ENCODE peak calls at places on chromosomes 11 and 22, in five cellular contexts. One of them, this sample, is unnamed.

GRCh38 chr11:8744423-8744822 is 61.8 kb downstream of the RPL27A start:
- DNase-seq in nephron progenitor cell: no peak
- DNase-seq in OCI-LY7: no peak
- DNase-seq in activated T-helper 1 cell treated with anti-CD3 and anti-CD28 coated beads, Interleukin-12 subunit alpha, Interleukin-12 subunit beta, Interleukin-2, Interleukin-4 antibody, amounts not matched to agents 30 ng/mL and 10 ng/mL and 1 ng/mL, durations not matched to agents 14 hours and 24 hours and 36 hours: no peak
- DNase-seq in activated CD8-positive, alpha-beta memory T cell treated with anti-CD3 and anti-CD28 coated beads, Interleukin-2, amount 50 U/mL, for 48 hours: no peak
- DNase-seq in this sample: no peak

GRCh38 chr22:47515384-47516125 is 753.1 kb downstream of the TBC1D22A start:
- DNase-seq in activated T-helper 1 cell treated with anti-CD3 and anti-CD28 coated beads, Interleukin-12 subunit alpha, Interleukin-12 subunit beta, Interleukin-2, Interleukin-4 antibody, amounts not matched to agents 30 ng/mL and 10 ng/mL and 1 ng/mL, durations not matched to agents 14 hours and 24 hours and 36 hours: no peak
- DNase-seq in nephron progenitor cell: no peak
- DNase-seq in activated CD8-positive, alpha-beta memory T cell treated with anti-CD3 and anti-CD28 coated beads, Interleukin-2, amount 50 U/mL, for 48 hours: no peak
- DNase-seq in OCI-LY7: peak
- DNase-seq in this sample: no peak

GRCh38 chr11:119092880-119093665 is 8.4 kb downstream of the HMBS start:
- DNase-seq in OCI-LY7: no peak
- DNase-seq in activated T-helper 1 cell treated with anti-CD3 and anti-CD28 coated beads, Interleukin-12 subunit alpha, Interleukin-12 subunit beta, Interleukin-2, Interleukin-4 antibody, amounts not matched to agents 30 ng/mL and 10 ng/mL and 1 ng/mL, durations not matched to agents 14 hours and 24 hours and 36 hours: no peak
- DNase-seq in activated CD8-positive, alpha-beta memory T cell treated with anti-CD3 and anti-CD28 coated beads, Interleukin-2, amount 50 U/mL, for 48 hours: no peak
- DNase-seq in nephron progenitor cell: no peak
- DNase-seq in this sample: no peak

GRCh38 chr11:61707574-61707973 is 27.4 kb downstream of the DAGLA start:
- DNase-seq in nephron progenitor cell: no peak
- DNase-seq in activated T-helper 1 cell treated with anti-CD3 and anti-CD28 coated beads, Interleukin-12 subunit alpha, Interleukin-12 subunit beta, Interleukin-2, Interleukin-4 antibody, amounts not matched to agents 30 ng/mL and 10 ng/mL and 1 ng/mL, durations not matched to agents 14 hours and 24 hours and 36 hours: no peak
- DNase-seq in activated CD8-positive, alpha-beta memory T cell treated with anti-CD3 and anti-CD28 coated beads, Interleukin-2, amount 50 U/mL, for 48 hours: no peak
- DNase-seq in OCI-LY7: no peak
- DNase-seq in this sample: no peak

GRCh38 chr11:44632466-44633123 is 67.1 kb downstream of the CD82 start:
- DNase-seq in activated T-helper 1 cell treated with anti-CD3 and anti-CD28 coated beads, Interleukin-12 subunit alpha, Interleukin-12 subunit beta, Interleukin-2, Interleukin-4 antibody, amounts not matched to agents 30 ng/mL and 10 ng/mL and 1 ng/mL, durations not matched to agents 14 hours and 24 hours and 36 hours: no peak
- DNase-seq in nephron progenitor cell: no peak
- DNase-seq in activated CD8-positive, alpha-beta memory T cell treated with anti-CD3 and anti-CD28 coated beads, Interleukin-2, amount 50 U/mL, for 48 hours: peak
- DNase-seq in OCI-LY7: peak
- DNase-seq in this sample: no peak

GRCh38 chr22:41367039-41367679 is 14.6 kb upstream of the TEF start:
- DNase-seq in nephron progenitor cell: peak
- DNase-seq in OCI-LY7: no peak
- DNase-seq in activated T-helper 1 cell treated with anti-CD3 and anti-CD28 coated beads, Interleukin-12 subunit alpha, Interleukin-12 subunit beta, Interleukin-2, Interleukin-4 antibody, amounts not matched to agents 30 ng/mL and 10 ng/mL and 1 ng/mL, durations not matched to agents 14 hours and 24 hours and 36 hours: no peak
- DNase-seq in activated CD8-positive, alpha-beta memory T cell treated with anti-CD3 and anti-CD28 coated beads, Interleukin-2, amount 50 U/mL, for 48 hours: no peak
- DNase-seq in this sample: no peak

GRCh38 chr11:102599642-102600261 is 25.4 kb downstream of the MMP20 start:
- DNase-seq in activated T-helper 1 cell treated with anti-CD3 and anti-CD28 coated beads, Interleukin-12 subunit alpha, Interleukin-12 subunit beta, Interleukin-2, Interleukin-4 antibody, amounts not matched to agents 30 ng/mL and 10 ng/mL and 1 ng/mL, durations not matched to agents 14 hours and 24 hours and 36 hours: no peak
- DNase-seq in activated CD8-positive, alpha-beta memory T cell treated with anti-CD3 and anti-CD28 coated beads, Interleukin-2, amount 50 U/mL, for 48 hours: no peak
- DNase-seq in nephron progenitor cell: no peak
- DNase-seq in OCI-LY7: no peak
- DNase-seq in this sample: no peak

GRCh38 chr11:123473941-123474668 is 44.0 kb downstream of the GRAMD1B start:
- DNase-seq in activated CD8-positive, alpha-beta memory T cell treated with anti-CD3 and anti-CD28 coated beads, Interleukin-2, amount 50 U/mL, for 48 hours: no peak
- DNase-seq in activated T-helper 1 cell treated with anti-CD3 and anti-CD28 coated beads, Interleukin-12 subunit alpha, Interleukin-12 subunit beta, Interleukin-2, Interleukin-4 antibody, amounts not matched to agents 30 ng/mL and 10 ng/mL and 1 ng/mL, durations not matched to agents 14 hours and 24 hours and 36 hours: no peak
- DNase-seq in OCI-LY7: no peak
- DNase-seq in nephron progenitor cell: no peak
- DNase-seq in this sample: no peak

GRCh38 chr11:79018371-79018849 is 422.4 kb downstream of the TENM4 start:
- DNase-seq in activated T-helper 1 cell treated with anti-CD3 and anti-CD28 coated beads, Interleukin-12 subunit alpha, Interleukin-12 subunit beta, Interleukin-2, Interleukin-4 antibody, amounts not matched to agents 30 ng/mL and 10 ng/mL and 1 ng/mL, durations not matched to agents 14 hours and 24 hours and 36 hours: no peak
- DNase-seq in OCI-LY7: no peak
- DNase-seq in nephron progenitor cell: no peak
- DNase-seq in activated CD8-positive, alpha-beta memory T cell treated with anti-CD3 and anti-CD28 coated beads, Interleukin-2, amount 50 U/mL, for 48 hours: no peak
- DNase-seq in this sample: no peak

GRCh38 chr11:66150140-66150539 is 80.1 kb downstream of the PACS1 start:
- DNase-seq in nephron progenitor cell: no peak
- DNase-seq in OCI-LY7: no peak
- DNase-seq in activated CD8-positive, alpha-beta memory T cell treated with anti-CD3 and anti-CD28 coated beads, Interleukin-2, amount 50 U/mL, for 48 hours: no peak
- DNase-seq in activated T-helper 1 cell treated with anti-CD3 and anti-CD28 coated beads, Interleukin-12 subunit alpha, Interleukin-12 subunit beta, Interleukin-2, Interleukin-4 antibody, amounts not matched to agents 30 ng/mL and 10 ng/mL and 1 ng/mL, durations not matched to agents 14 hours and 24 hours and 36 hours: no peak
- DNase-seq in this sample: no peak

GRCh38 chr22:50671641-50672040 is 982 bp upstream of the SHANK3 start:
- DNase-seq in nephron progenitor cell: no peak
- DNase-seq in activated T-helper 1 cell treated with anti-CD3 and anti-CD28 coated beads, Interleukin-12 subunit alpha, Interleukin-12 subunit beta, Interleukin-2, Interleukin-4 antibody, amounts not matched to agents 30 ng/mL and 10 ng/mL and 1 ng/mL, durations not matched to agents 14 hours and 24 hours and 36 hours: no peak
- DNase-seq in OCI-LY7: no peak
- DNase-seq in activated CD8-positive, alpha-beta memory T cell treated with anti-CD3 and anti-CD28 coated beads, Interleukin-2, amount 50 U/mL, for 48 hours: no peak
- DNase-seq in this sample: no peak

GRCh38 chr11:134597452-134597851 is 185.4 kb upstream of the B3GAT1 start:
- DNase-seq in OCI-LY7: no peak
- DNase-seq in activated CD8-positive, alpha-beta memory T cell treated with anti-CD3 and anti-CD28 coated beads, Interleukin-2, amount 50 U/mL, for 48 hours: peak
- DNase-seq in nephron progenitor cell: no peak
- DNase-seq in activated T-helper 1 cell treated with anti-CD3 and anti-CD28 coated beads, Interleukin-12 subunit alpha, Interleukin-12 subunit beta, Interleukin-2, Interleukin-4 antibody, amounts not matched to agents 30 ng/mL and 10 ng/mL and 1 ng/mL, durations not matched to agents 14 hours and 24 hours and 36 hours: no peak
- DNase-seq in this sample: no peak

GRCh38 chr22:24003887-24004286 is 1.4 kb downstream of the GSTT4 start:
- DNase-seq in activated CD8-positive, alpha-beta memory T cell treated with anti-CD3 and anti-CD28 coated beads, Interleukin-2, amount 50 U/mL, for 48 hours: no peak
- DNase-seq in OCI-LY7: no peak
- DNase-seq in nephron progenitor cell: no peak
- DNase-seq in activated T-helper 1 cell treated with anti-CD3 and anti-CD28 coated beads, Interleukin-12 subunit alpha, Interleukin-12 subunit beta, Interleukin-2, Interleukin-4 antibody, amounts not matched to agents 30 ng/mL and 10 ng/mL and 1 ng/mL, durations not matched to agents 14 hours and 24 hours and 36 hours: no peak
- DNase-seq in this sample: no peak

GRCh38 chr22:25114369-25115362 is 85.0 kb upstream of the CRYBB3 start:
- DNase-seq in nephron progenitor cell: no peak
- DNase-seq in activated T-helper 1 cell treated with anti-CD3 and anti-CD28 coated beads, Interleukin-12 subunit alpha, Interleukin-12 subunit beta, Interleukin-2, Interleukin-4 antibody, amounts not matched to agents 30 ng/mL and 10 ng/mL and 1 ng/mL, durations not matched to agents 14 hours and 24 hours and 36 hours: no peak
- DNase-seq in activated CD8-positive, alpha-beta memory T cell treated with anti-CD3 and anti-CD28 coated beads, Interleukin-2, amount 50 U/mL, for 48 hours: no peak
- DNase-seq in OCI-LY7: no peak
- DNase-seq in this sample: no peak

GRCh38 chr11:118913411-118914125 is 12.2 kb downstream of the BCL9L start:
- DNase-seq in OCI-LY7: no peak
- DNase-seq in activated T-helper 1 cell treated with anti-CD3 and anti-CD28 coated beads, Interleukin-12 subunit alpha, Interleukin-12 subunit beta, Interleukin-2, Interleukin-4 antibody, amounts not matched to agents 30 ng/mL and 10 ng/mL and 1 ng/mL, durations not matched to agents 14 hours and 24 hours and 36 hours: no peak
- DNase-seq in nephron progenitor cell: no peak
- DNase-seq in activated CD8-positive, alpha-beta memory T cell treated with anti-CD3 and anti-CD28 coated beads, Interleukin-2, amount 50 U/mL, for 48 hours: no peak
- DNase-seq in this sample: no peak

GRCh38 chr22:33697640-33698039 is 222.6 kb downstream of the LARGE1 start:
- DNase-seq in activated CD8-positive, alpha-beta memory T cell treated with anti-CD3 and anti-CD28 coated beads, Interleukin-2, amount 50 U/mL, for 48 hours: no peak
- DNase-seq in OCI-LY7: no peak
- DNase-seq in nephron progenitor cell: no peak
- DNase-seq in activated T-helper 1 cell treated with anti-CD3 and anti-CD28 coated beads, Interleukin-12 subunit alpha, Interleukin-12 subunit beta, Interleukin-2, Interleukin-4 antibody, amounts not matched to agents 30 ng/mL and 10 ng/mL and 1 ng/mL, durations not matched to agents 14 hours and 24 hours and 36 hours: no peak
- DNase-seq in this sample: no peak

GRCh38 chr11:8006349-8006977 is 19.3 kb downstream of the EIF3F start:
- DNase-seq in nephron progenitor cell: peak
- DNase-seq in OCI-LY7: peak
- DNase-seq in activated T-helper 1 cell treated with anti-CD3 and anti-CD28 coated beads, Interleukin-12 subunit alpha, Interleukin-12 subunit beta, Interleukin-2, Interleukin-4 antibody, amounts not matched to agents 30 ng/mL and 10 ng/mL and 1 ng/mL, durations not matched to agents 14 hours and 24 hours and 36 hours: peak
- DNase-seq in activated CD8-positive, alpha-beta memory T cell treated with anti-CD3 and anti-CD28 coated beads, Interleukin-2, amount 50 U/mL, for 48 hours: peak
- DNase-seq in this sample: peak

GRCh38 chr11:117921456-117921855 is 7.7 kb downstream of the TMPRSS13 start:
- DNase-seq in activated T-helper 1 cell treated with anti-CD3 and anti-CD28 coated beads, Interleukin-12 subunit alpha, Interleukin-12 subunit beta, Interleukin-2, Interleukin-4 antibody, amounts not matched to agents 30 ng/mL and 10 ng/mL and 1 ng/mL, durations not matched to agents 14 hours and 24 hours and 36 hours: no peak
- DNase-seq in OCI-LY7: no peak
- DNase-seq in activated CD8-positive, alpha-beta memory T cell treated with anti-CD3 and anti-CD28 coated beads, Interleukin-2, amount 50 U/mL, for 48 hours: no peak
- DNase-seq in nephron progenitor cell: no peak
- DNase-seq in this sample: no peak

GRCh38 chr11:133974836-133975235 is 18.1 kb upstream of the IGSF9B start:
- DNase-seq in activated CD8-positive, alpha-beta memory T cell treated with anti-CD3 and anti-CD28 coated beads, Interleukin-2, amount 50 U/mL, for 48 hours: no peak
- DNase-seq in OCI-LY7: no peak
- DNase-seq in activated T-helper 1 cell treated with anti-CD3 and anti-CD28 coated beads, Interleukin-12 subunit alpha, Interleukin-12 subunit beta, Interleukin-2, Interleukin-4 antibody, amounts not matched to agents 30 ng/mL and 10 ng/mL and 1 ng/mL, durations not matched to agents 14 hours and 24 hours and 36 hours: no peak
- DNase-seq in nephron progenitor cell: no peak
- DNase-seq in this sample: no peak

GRCh38 chr11:64848779-64849599 is 4.5 kb upstream of the CDC42BPG start:
- DNase-seq in OCI-LY7: peak
- DNase-seq in nephron progenitor cell: no peak
- DNase-seq in activated T-helper 1 cell treated with anti-CD3 and anti-CD28 coated beads, Interleukin-12 subunit alpha, Interleukin-12 subunit beta, Interleukin-2, Interleukin-4 antibody, amounts not matched to agents 30 ng/mL and 10 ng/mL and 1 ng/mL, durations not matched to agents 14 hours and 24 hours and 36 hours: no peak
- DNase-seq in activated CD8-positive, alpha-beta memory T cell treated with anti-CD3 and anti-CD28 coated beads, Interleukin-2, amount 50 U/mL, for 48 hours: no peak
- DNase-seq in this sample: no peak

GRCh38 chr11:2708151-2708581 is 8.4 kb upstream of the KCNQ1OT1 start:
- DNase-seq in activated T-helper 1 cell treated with anti-CD3 and anti-CD28 coated beads, Interleukin-12 subunit alpha, Interleukin-12 subunit beta, Interleukin-2, Interleukin-4 antibody, amounts not matched to agents 30 ng/mL and 10 ng/mL and 1 ng/mL, durations not matched to agents 14 hours and 24 hours and 36 hours: no peak
- DNase-seq in nephron progenitor cell: no peak
- DNase-seq in OCI-LY7: no peak
- DNase-seq in activated CD8-positive, alpha-beta memory T cell treated with anti-CD3 and anti-CD28 coated beads, Interleukin-2, amount 50 U/mL, for 48 hours: no peak
- DNase-seq in this sample: no peak

GRCh38 chr11:69967484-69967883 is 110.6 kb upstream of the ANO1 start:
- DNase-seq in activated T-helper 1 cell treated with anti-CD3 and anti-CD28 coated beads, Interleukin-12 subunit alpha, Interleukin-12 subunit beta, Interleukin-2, Interleukin-4 antibody, amounts not matched to agents 30 ng/mL and 10 ng/mL and 1 ng/mL, durations not matched to agents 14 hours and 24 hours and 36 hours: no peak
- DNase-seq in nephron progenitor cell: no peak
- DNase-seq in OCI-LY7: no peak
- DNase-seq in activated CD8-positive, alpha-beta memory T cell treated with anti-CD3 and anti-CD28 coated beads, Interleukin-2, amount 50 U/mL, for 48 hours: no peak
- DNase-seq in this sample: no peak

GRCh38 chr11:34840736-34841386 is 75.3 kb downstream of the APIP start:
- DNase-seq in activated CD8-positive, alpha-beta memory T cell treated with anti-CD3 and anti-CD28 coated beads, Interleukin-2, amount 50 U/mL, for 48 hours: no peak
- DNase-seq in nephron progenitor cell: no peak
- DNase-seq in activated T-helper 1 cell treated with anti-CD3 and anti-CD28 coated beads, Interleukin-12 subunit alpha, Interleukin-12 subunit beta, Interleukin-2, Interleukin-4 antibody, amounts not matched to agents 30 ng/mL and 10 ng/mL and 1 ng/mL, durations not matched to agents 14 hours and 24 hours and 36 hours: no peak
- DNase-seq in OCI-LY7: peak
- DNase-seq in this sample: no peak

GRCh38 chr11:64629796-64630562 is 39.0 kb downstream of the SLC22A12 start:
- DNase-seq in activated T-helper 1 cell treated with anti-CD3 and anti-CD28 coated beads, Interleukin-12 subunit alpha, Interleukin-12 subunit beta, Interleukin-2, Interleukin-4 antibody, amounts not matched to agents 30 ng/mL and 10 ng/mL and 1 ng/mL, durations not matched to agents 14 hours and 24 hours and 36 hours: no peak
- DNase-seq in activated CD8-positive, alpha-beta memory T cell treated with anti-CD3 and anti-CD28 coated beads, Interleukin-2, amount 50 U/mL, for 48 hours: no peak
- DNase-seq in nephron progenitor cell: peak
- DNase-seq in OCI-LY7: no peak
- DNase-seq in this sample: no peak

GRCh38 chr11:124633355-124633754 is 10.7 kb downstream of the TBRG1 start:
- DNase-seq in activated T-helper 1 cell treated with anti-CD3 and anti-CD28 coated beads, Interleukin-12 subunit alpha, Interleukin-12 subunit beta, Interleukin-2, Interleukin-4 antibody, amounts not matched to agents 30 ng/mL and 10 ng/mL and 1 ng/mL, durations not matched to agents 14 hours and 24 hours and 36 hours: no peak
- DNase-seq in OCI-LY7: peak
- DNase-seq in nephron progenitor cell: no peak
- DNase-seq in activated CD8-positive, alpha-beta memory T cell treated with anti-CD3 and anti-CD28 coated beads, Interleukin-2, amount 50 U/mL, for 48 hours: no peak
- DNase-seq in this sample: no peak

GRCh38 chr22:48740731-48741405 is 1086.8 kb downstream of the BRD1 start:
- DNase-seq in activated CD8-positive, alpha-beta memory T cell treated with anti-CD3 and anti-CD28 coated beads, Interleukin-2, amount 50 U/mL, for 48 hours: no peak
- DNase-seq in nephron progenitor cell: no peak
- DNase-seq in OCI-LY7: no peak
- DNase-seq in activated T-helper 1 cell treated with anti-CD3 and anti-CD28 coated beads, Interleukin-12 subunit alpha, Interleukin-12 subunit beta, Interleukin-2, Interleukin-4 antibody, amounts not matched to agents 30 ng/mL and 10 ng/mL and 1 ng/mL, durations not matched to agents 14 hours and 24 hours and 36 hours: no peak
- DNase-seq in this sample: no peak

GRCh38 chr11:10930961-10931760 is 73.3 kb upstream of the ZBED5 start:
- DNase-seq in activated T-helper 1 cell treated with anti-CD3 and anti-CD28 coated beads, Interleukin-12 subunit alpha, Interleukin-12 subunit beta, Interleukin-2, Interleukin-4 antibody, amounts not matched to agents 30 ng/mL and 10 ng/mL and 1 ng/mL, durations not matched to agents 14 hours and 24 hours and 36 hours: peak
- DNase-seq in OCI-LY7: no peak
- DNase-seq in activated CD8-positive, alpha-beta memory T cell treated with anti-CD3 and anti-CD28 coated beads, Interleukin-2, amount 50 U/mL, for 48 hours: peak
- DNase-seq in nephron progenitor cell: peak
- DNase-seq in this sample: no peak

GRCh38 chr11:50075856-50076255 is 43.2 kb downstream of the OR4C45 start:
- DNase-seq in activated T-helper 1 cell treated with anti-CD3 and anti-CD28 coated beads, Interleukin-12 subunit alpha, Interleukin-12 subunit beta, Interleukin-2, Interleukin-4 antibody, amounts not matched to agents 30 ng/mL and 10 ng/mL and 1 ng/mL, durations not matched to agents 14 hours and 24 hours and 36 hours: no peak
- DNase-seq in nephron progenitor cell: no peak
- DNase-seq in OCI-LY7: no peak
- DNase-seq in activated CD8-positive, alpha-beta memory T cell treated with anti-CD3 and anti-CD28 coated beads, Interleukin-2, amount 50 U/mL, for 48 hours: no peak
- DNase-seq in this sample: no peak

GRCh38 chr22:50710886-50711285 is 27.1 kb upstream of the ACR start:
- DNase-seq in OCI-LY7: no peak
- DNase-seq in nephron progenitor cell: no peak
- DNase-seq in activated T-helper 1 cell treated with anti-CD3 and anti-CD28 coated beads, Interleukin-12 subunit alpha, Interleukin-12 subunit beta, Interleukin-2, Interleukin-4 antibody, amounts not matched to agents 30 ng/mL and 10 ng/mL and 1 ng/mL, durations not matched to agents 14 hours and 24 hours and 36 hours: no peak
- DNase-seq in activated CD8-positive, alpha-beta memory T cell treated with anti-CD3 and anti-CD28 coated beads, Interleukin-2, amount 50 U/mL, for 48 hours: no peak
- DNase-seq in this sample: no peak

GRCh38 chr22:30016596-30016995 is 63.7 kb upstream of the HORMAD2 start:
- DNase-seq in activated T-helper 1 cell treated with anti-CD3 and anti-CD28 coated beads, Interleukin-12 subunit alpha, Interleukin-12 subunit beta, Interleukin-2, Interleukin-4 antibody, amounts not matched to agents 30 ng/mL and 10 ng/mL and 1 ng/mL, durations not matched to agents 14 hours and 24 hours and 36 hours: no peak
- DNase-seq in nephron progenitor cell: no peak
- DNase-seq in activated CD8-positive, alpha-beta memory T cell treated with anti-CD3 and anti-CD28 coated beads, Interleukin-2, amount 50 U/mL, for 48 hours: no peak
- DNase-seq in OCI-LY7: no peak
- DNase-seq in this sample: no peak

GRCh38 chr11:67389477-67389876 is 2.3 kb upstream of the RAD9A start:
- DNase-seq in activated T-helper 1 cell treated with anti-CD3 and anti-CD28 coated beads, Interleukin-12 subunit alpha, Interleukin-12 subunit beta, Interleukin-2, Interleukin-4 antibody, amounts not matched to agents 30 ng/mL and 10 ng/mL and 1 ng/mL, durations not matched to agents 14 hours and 24 hours and 36 hours: no peak
- DNase-seq in nephron progenitor cell: peak
- DNase-seq in OCI-LY7: peak
- DNase-seq in activated CD8-positive, alpha-beta memory T cell treated with anti-CD3 and anti-CD28 coated beads, Interleukin-2, amount 50 U/mL, for 48 hours: peak
- DNase-seq in this sample: no peak

GRCh38 chr11:10309163-10310093 is 4.6 kb downstream of the ADM start:
- DNase-seq in activated T-helper 1 cell treated with anti-CD3 and anti-CD28 coated beads, Interleukin-12 subunit alpha, Interleukin-12 subunit beta, Interleukin-2, Interleukin-4 antibody, amounts not matched to agents 30 ng/mL and 10 ng/mL and 1 ng/mL, durations not matched to agents 14 hours and 24 hours and 36 hours: no peak
- DNase-seq in nephron progenitor cell: no peak
- DNase-seq in activated CD8-positive, alpha-beta memory T cell treated with anti-CD3 and anti-CD28 coated beads, Interleukin-2, amount 50 U/mL, for 48 hours: no peak
- DNase-seq in OCI-LY7: no peak
- DNase-seq in this sample: no peak

GRCh38 chr22:41822289-41823057 is 10.4 kb upstream of the SREBF2 start:
- DNase-seq in nephron progenitor cell: no peak
- DNase-seq in OCI-LY7: peak
- DNase-seq in activated T-helper 1 cell treated with anti-CD3 and anti-CD28 coated beads, Interleukin-12 subunit alpha, Interleukin-12 subunit beta, Interleukin-2, Interleukin-4 antibody, amounts not matched to agents 30 ng/mL and 10 ng/mL and 1 ng/mL, durations not matched to agents 14 hours and 24 hours and 36 hours: peak
- DNase-seq in activated CD8-positive, alpha-beta memory T cell treated with anti-CD3 and anti-CD28 coated beads, Interleukin-2, amount 50 U/mL, for 48 hours: no peak
- DNase-seq in this sample: no peak

GRCh38 chr11:63614136-63614664 is at the start of gene PLAAT3:
- DNase-seq in activated T-helper 1 cell treated with anti-CD3 and anti-CD28 coated beads, Interleukin-12 subunit alpha, Interleukin-12 subunit beta, Interleukin-2, Interleukin-4 antibody, amounts not matched to agents 30 ng/mL and 10 ng/mL and 1 ng/mL, durations not matched to agents 14 hours and 24 hours and 36 hours: peak
- DNase-seq in nephron progenitor cell: peak
- DNase-seq in OCI-LY7: no peak
- DNase-seq in activated CD8-positive, alpha-beta memory T cell treated with anti-CD3 and anti-CD28 coated beads, Interleukin-2, amount 50 U/mL, for 48 hours: peak
- DNase-seq in this sample: no peak

GRCh38 chr11:1921576-1922141 is 2.2 kb downstream of the TNNT3 start:
- DNase-seq in activated T-helper 1 cell treated with anti-CD3 and anti-CD28 coated beads, Interleukin-12 subunit alpha, Interleukin-12 subunit beta, Interleukin-2, Interleukin-4 antibody, amounts not matched to agents 30 ng/mL and 10 ng/mL and 1 ng/mL, durations not matched to agents 14 hours and 24 hours and 36 hours: no peak
- DNase-seq in activated CD8-positive, alpha-beta memory T cell treated with anti-CD3 and anti-CD28 coated beads, Interleukin-2, amount 50 U/mL, for 48 hours: no peak
- DNase-seq in nephron progenitor cell: no peak
- DNase-seq in OCI-LY7: no peak
- DNase-seq in this sample: no peak

GRCh38 chr11:6617315-6617781 is 1.9 kb downstream of the TPP1 start:
- DNase-seq in activated CD8-positive, alpha-beta memory T cell treated with anti-CD3 and anti-CD28 coated beads, Interleukin-2, amount 50 U/mL, for 48 hours: no peak
- DNase-seq in nephron progenitor cell: no peak
- DNase-seq in OCI-LY7: no peak
- DNase-seq in activated T-helper 1 cell treated with anti-CD3 and anti-CD28 coated beads, Interleukin-12 subunit alpha, Interleukin-12 subunit beta, Interleukin-2, Interleukin-4 antibody, amounts not matched to agents 30 ng/mL and 10 ng/mL and 1 ng/mL, durations not matched to agents 14 hours and 24 hours and 36 hours: no peak
- DNase-seq in this sample: no peak